ENCODE peak calls at places on chromosome 21, in six cellular contexts. D is globus pallidus, Z is hippocampal formation, Q is neural crest cell, Y is right cardiac atrium, M is ACHN. F is an unnamed sample.

GRCh38 chr21:34858559-34858958 is 189.8 kb downstream of the CLIC6 start:
- DNase-seq in D (no peak), Z (no peak), Q (no peak), Y (no peak), M (no peak), F (no peak)

GRCh38 chr21:41207401-41208388 is 39.7 kb downstream of the BACE2 start:
- DNase-seq in D (peak; percentile 33), Z (no peak), Q (no peak), Y (peak; percentile 94), M (no peak), F (no peak)

GRCh38 chr21:25960423-25960822 is 210.1 kb downstream of the APP start:
- DNase-seq in D (no peak), Z (no peak), Q (no peak), Y (no peak), M (no peak), F (no peak)

GRCh38 chr21:45502006-45502345 is 40.3 kb downstream of the SLC19A1 start:
- DNase-seq in D (no peak), Z (no peak), Q (no peak), Y (peak; percentile 42), M (no peak), F (peak; percentile 47)

GRCh38 chr21:44749116-44749758 is 37.9 kb upstream of the TSPEAR start:
- DNase-seq in D (no peak), Z (no peak), Q (no peak), Y (no peak), M (no peak), F (no peak)

GRCh38 chr21:32138658-32139057 is 140.2 kb downstream of the MIS18A start:
- DNase-seq in D (no peak), Z (no peak), Q (no peak), Y (no peak), M (no peak), F (no peak)

GRCh38 chr21:44552136-44552535 is 831 bp upstream of the KRTAP10-2 start:
- DNase-seq in D (no peak), Z (no peak), Q (no peak), Y (no peak), M (no peak), F (no peak)

GRCh38 chr21:25708467-25709065 is 26.1 kb downstream of the ATP5PF start:
- DNase-seq in D (peak; percentile 37), Z (no peak), Q (peak; percentile 36), Y (no peak), M (peak; percentile 41), F (no peak)

GRCh38 chr21:42373181-42373907 is 7.0 kb upstream of the TFF1 start:
- DNase-seq in D (no peak), Z (no peak), Q (no peak), Y (no peak), M (no peak), F (no peak)